ENCODE peak calls at places on chromosomes 6 and 20, in eight cellular contexts. N, X, L, M, S, B, A and Q are unnamed samples.
A peak's percentile ranks its signal among the peaks of the same experiment; 100 is the strongest.

GRCh38 chr6:138410048-138410735 is 6.2 kb downstream of the HEBP2 start:
- DNase-seq in L (no peak), B (peak; percentile 65), S (no peak), X (no peak), M (no peak), N (no peak), A (peak; percentile 69), Q (no peak)

GRCh38 chr6:80547827-80548226 is 441.4 kb downstream of the BCKDHB start:
- DNase-seq in X (no peak), A (peak; percentile 89), B (no peak), L (no peak), S (no peak), M (no peak), N (no peak), Q (no peak)

GRCh38 chr6:37882724-37883413 is 63.3 kb downstream of the ZFAND3 start:
- DNase-seq in M (no peak), S (peak; percentile 26), N (peak; percentile 17), B (no peak), L (no peak), A (peak; percentile 35), X (no peak), Q (no peak)

GRCh38 chr20:15916623-15917022 is 656.6 kb downstream of the KIF16B start:
- DNase-seq in A (peak; percentile 69), L (no peak), X (no peak), M (no peak), B (no peak), N (no peak), S (no peak), Q (no peak)

GRCh38 chr20:35523298-35523888 is 6.1 kb downstream of the C20orf173 start:
- DNase-seq in L (no peak), X (no peak), N (peak; percentile 77), B (peak; percentile 53), M (peak; percentile 63), A (peak; percentile 23), S (no peak), Q (peak; percentile 17)

GRCh38 chr6:54515013-54515412 is 206.8 kb downstream of the TINAG start:
- DNase-seq in B (no peak), N (peak; percentile 7), S (no peak), X (no peak), M (no peak), A (peak; percentile 54), L (no peak), Q (no peak)

GRCh38 chr20:61923371-61924166 is 142.1 kb downstream of the TAF4 start:
- DNase-seq in B (peak; percentile 29), S (no peak), M (no peak), L (no peak), X (no peak), A (no peak), N (no peak), Q (no peak)

GRCh38 chr6:129766959-129767728 is 57.2 kb upstream of the ARHGAP18 start:
- DNase-seq in N (peak; percentile 14), L (no peak), M (peak; percentile 20), B (no peak), X (peak; percentile 63), A (peak; percentile 64), S (no peak), Q (peak; percentile 33)

GRCh38 chr6:35601331-35602132 is 87.2 kb downstream of the FKBP5 start:
- DNase-seq in N (no peak), L (no peak), A (peak; percentile 84), M (peak; percentile 16), X (peak; percentile 78), S (peak; percentile 51), B (no peak), Q (peak; percentile 67)

GRCh38 chr20:34557936-34558319 is 590 bp upstream of the MAP1LC3A start:
- DNase-seq in L (no peak), N (no peak), B (no peak), A (no peak), S (no peak), X (no peak), M (no peak), Q (no peak)

GRCh38 chr6:26218824-26219223 is 131.6 kb downstream of the HFE start:
- DNase-seq in A (no peak), L (no peak), B (no peak), X (no peak), S (no peak), N (no peak), M (no peak), Q (no peak)

GRCh38 chr6:102907181-102907580 is 1513.7 kb downstream of the GRIK2 start:
- DNase-seq in N (no peak), X (no peak), A (no peak), S (no peak), M (no peak), L (no peak), B (no peak), Q (no peak)

GRCh38 chr6:107866606-107867301 is 42.6 kb upstream of the SCML4 start:
- DNase-seq in S (no peak), L (no peak), N (peak; percentile 30), A (peak; percentile 34), X (no peak), B (no peak), M (peak; percentile 40), Q (no peak)

GRCh38 chr6:100258752-100259151 is 206.0 kb downstream of the SIM1 start:
- DNase-seq in L (no peak), M (no peak), B (no peak), A (no peak), S (no peak), N (no peak), X (no peak), Q (no peak)

GRCh38 chr6:37209461-37210205 is 39.7 kb downstream of the PIM1 start:
- DNase-seq in N (no peak), S (no peak), L (no peak), A (no peak), M (no peak), X (peak; percentile 62), B (no peak), Q (peak; percentile 47)

GRCh38 chr6:166751051-166751595 is 124.1 kb upstream of the RPS6KA2 start:
- DNase-seq in A (no peak), X (no peak), M (no peak), B (no peak), L (no peak), N (no peak), S (no peak), Q (no peak)
- TF ChIP-seq CTCF in A (no peak), X (no peak), M (no peak), B (no peak), L (no peak), N (no peak), S (no peak), Q (no peak)

GRCh38 chr6:13526339-13526717 is 38.9 kb upstream of the GFOD1 start:
- DNase-seq in S (no peak), L (no peak), B (no peak), M (no peak), X (no peak), A (no peak), N (no peak), Q (no peak)

GRCh38 chr6:13527669-13528051 is 40.3 kb upstream of the GFOD1 start:
- DNase-seq in S (no peak), X (no peak), L (no peak), M (no peak), A (no peak), B (no peak), N (no peak), Q (no peak)

GRCh38 chr6:13528232-13528631 is 40.8 kb upstream of the GFOD1 start:
- DNase-seq in L (no peak), M (no peak), X (no peak), N (no peak), S (no peak), A (no peak), B (no peak), Q (no peak)

GRCh38 chr6:13528777-13529343 is 41.5 kb upstream of the GFOD1 start:
- DNase-seq in S (no peak), A (no peak), M (no peak), N (no peak), L (no peak), X (no peak), B (no peak), Q (no peak)

DNA sequence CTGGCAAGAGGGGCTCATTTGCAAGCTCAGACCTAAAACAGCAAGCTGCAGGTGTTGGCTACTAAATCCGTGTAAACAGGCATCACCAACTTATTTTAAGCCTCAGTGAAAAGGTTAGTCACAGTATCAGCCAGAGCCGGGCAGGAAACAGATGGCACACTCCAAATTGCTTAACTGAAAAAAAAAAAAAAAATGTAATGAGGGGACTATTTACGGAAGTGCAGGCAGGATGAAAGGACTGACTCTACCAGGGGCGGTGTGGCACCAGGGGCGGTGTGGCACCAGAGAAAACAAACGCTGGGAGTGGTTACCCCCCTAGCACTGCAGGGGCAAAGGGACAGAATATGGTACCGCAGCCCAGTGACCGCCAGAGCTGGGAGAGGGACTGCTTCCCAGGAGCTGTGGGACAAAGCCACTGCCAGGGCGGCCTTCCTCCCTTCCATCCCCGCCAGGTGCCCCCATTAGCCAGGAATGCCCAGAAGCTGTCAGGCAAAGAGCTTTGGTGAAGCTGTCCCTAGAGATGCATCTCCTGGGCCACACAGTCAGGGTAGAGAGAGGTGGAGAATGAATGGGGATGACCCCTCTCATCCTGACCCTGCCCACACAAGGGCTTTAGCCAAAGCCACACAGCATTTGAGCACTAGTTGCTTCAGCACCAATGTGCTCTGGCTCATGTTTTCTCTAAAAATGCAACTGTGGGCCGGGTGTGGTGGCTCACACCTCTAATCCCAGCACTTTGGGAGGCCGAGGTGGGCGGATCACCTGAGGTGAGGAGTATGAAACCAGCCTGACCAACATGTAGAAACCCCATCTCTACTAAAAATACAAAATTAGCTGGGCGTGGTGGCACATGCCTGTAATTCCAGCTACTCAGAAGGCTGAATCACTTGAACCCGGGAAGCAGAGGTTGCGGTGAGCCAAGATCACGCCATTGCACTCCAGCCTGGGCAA is 39.6 kb upstream of the GFOD1 start:
- DNase-seq in L (peak; percentile 48), S (no peak), M (no peak), X (peak; percentile 74), B (no peak), N (no peak), A (peak; percentile 28), Q (peak; percentile 3)
- TF ChIP-seq CTCF in L (no peak), S (no peak), M (no peak), X (no peak), B (no peak), N (no peak), A (no peak), Q (no peak)

GRCh38 chr6:3209114-3210023 is 18.1 kb downstream of the TUBB2B start:
- DNase-seq in N (peak; percentile 64), M (peak; percentile 76), A (peak; percentile 99), B (no peak), L (peak; percentile 67), X (no peak), S (peak; percentile 51), Q (no peak)
- TF ChIP-seq CTCF in N (no peak), M (no peak), A (peak; percentile 55), B (no peak), L (no peak), X (no peak), S (peak; percentile 3), Q (no peak)

DNA sequence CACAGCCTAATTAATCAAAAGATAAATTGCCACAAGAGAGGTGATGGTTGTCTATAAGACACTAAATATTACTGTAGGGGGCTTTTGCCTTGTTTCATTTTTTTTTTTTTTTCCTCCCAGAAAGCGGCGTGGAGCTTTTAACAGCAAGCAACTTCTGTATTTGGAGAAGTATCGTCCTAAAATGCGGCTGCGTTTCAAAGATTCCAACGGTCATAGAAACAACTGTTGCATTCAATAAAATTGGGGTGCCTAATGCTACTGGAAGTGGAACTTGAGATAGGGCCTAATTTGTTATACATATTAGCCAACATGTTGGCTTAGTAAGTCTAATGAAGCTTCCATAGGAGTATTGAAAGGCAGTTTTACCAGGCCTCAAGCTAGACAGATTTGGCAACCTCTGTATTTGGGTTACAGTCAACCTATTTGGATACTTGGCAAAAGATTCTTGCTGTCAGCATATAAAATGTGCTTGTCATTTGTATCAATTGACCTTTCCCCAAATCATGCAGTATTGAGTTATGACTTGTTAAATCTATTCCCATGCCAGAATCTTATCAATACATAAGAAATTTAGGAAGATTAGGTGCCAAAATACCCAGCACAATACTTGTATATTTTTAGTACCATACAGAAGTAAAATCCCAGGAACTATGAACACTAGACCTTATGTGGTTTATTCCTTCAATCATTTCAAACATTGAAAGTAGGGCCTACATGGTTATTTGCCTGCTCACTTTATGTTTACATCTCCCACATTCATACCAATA is 7.8 kb downstream of the LOC128125822 start:
- DNase-seq in S (no peak), L (no peak), X (no peak), N (no peak), A (no peak), B (no peak), M (no peak), Q (no peak)
- TF ChIP-seq CTCF in S (no peak), L (no peak), X (no peak), N (no peak), A (no peak), B (no peak), M (no peak), Q (no peak)